ENCODE peak calls at places on chromosomes 13 and 19, in six cellular contexts. One of them, this sample, is unnamed.

GRCh38 chr13:29459818-29460335 is 135.6 kb downstream of the SLC7A1 start:
- DNase-seq in left ventricle myocardium inferior: no peak
- DNase-seq in ELF-1: no peak
- DNase-seq in stimulated activated CD4-positive, alpha-beta T cell treated with anti-CD3 and anti-CD28 coated beads, Interleukin-2, amount 100 ng/mL, for 48 hours: no peak
- DNase-seq in naive thymus-derived CD8-positive, alpha-beta T cell: no peak
- DNase-seq in AG10803: no peak
- DNase-seq in this sample: no peak

GRCh38 chr19:4115050-4115817 is 8.7 kb downstream of the MAP2K2 start:
- DNase-seq in stimulated activated CD4-positive, alpha-beta T cell treated with anti-CD3 and anti-CD28 coated beads, Interleukin-2, amount 100 ng/mL, for 48 hours: peak
- DNase-seq in left ventricle myocardium inferior: peak
- DNase-seq in ELF-1: no peak
- DNase-seq in naive thymus-derived CD8-positive, alpha-beta T cell: peak
- DNase-seq in AG10803: no peak
- DNase-seq in this sample: peak

GRCh38 chr13:102913924-102914628 is 68.2 kb downstream of the ERCC5 start:
- DNase-seq in naive thymus-derived CD8-positive, alpha-beta T cell: no peak
- DNase-seq in AG10803: peak
- DNase-seq in stimulated activated CD4-positive, alpha-beta T cell treated with anti-CD3 and anti-CD28 coated beads, Interleukin-2, amount 100 ng/mL, for 48 hours: no peak
- DNase-seq in left ventricle myocardium inferior: no peak
- DNase-seq in ELF-1: no peak
- DNase-seq in this sample: no peak

GRCh38 chr19:4441994-4442845 is 15.4 kb downstream of the UBXN6 start:
- DNase-seq in left ventricle myocardium inferior: no peak
- DNase-seq in ELF-1: no peak
- DNase-seq in AG10803: no peak
- DNase-seq in stimulated activated CD4-positive, alpha-beta T cell treated with anti-CD3 and anti-CD28 coated beads, Interleukin-2, amount 100 ng/mL, for 48 hours: no peak
- DNase-seq in naive thymus-derived CD8-positive, alpha-beta T cell: no peak
- DNase-seq in this sample: no peak

GRCh38 chr13:100542546-100543156 is 45.9 kb downstream of the GGACT start:
- DNase-seq in AG10803: peak
- DNase-seq in left ventricle myocardium inferior: no peak
- DNase-seq in ELF-1: no peak
- DNase-seq in stimulated activated CD4-positive, alpha-beta T cell treated with anti-CD3 and anti-CD28 coated beads, Interleukin-2, amount 100 ng/mL, for 48 hours: no peak
- DNase-seq in naive thymus-derived CD8-positive, alpha-beta T cell: no peak
- DNase-seq in this sample: no peak

GRCh38 chr13:78192721-78193120 is 274.1 kb upstream of the EDNRB start:
- DNase-seq in AG10803: peak
- DNase-seq in naive thymus-derived CD8-positive, alpha-beta T cell: no peak
- DNase-seq in stimulated activated CD4-positive, alpha-beta T cell treated with anti-CD3 and anti-CD28 coated beads, Interleukin-2, amount 100 ng/mL, for 48 hours: no peak
- DNase-seq in left ventricle myocardium inferior: no peak
- DNase-seq in ELF-1: no peak
- DNase-seq in this sample: no peak

GRCh38 chr19:20558011-20558410 is 7.6 kb downstream of the ZNF737 start:
- DNase-seq in left ventricle myocardium inferior: no peak
- DNase-seq in ELF-1: no peak
- DNase-seq in stimulated activated CD4-positive, alpha-beta T cell treated with anti-CD3 and anti-CD28 coated beads, Interleukin-2, amount 100 ng/mL, for 48 hours: no peak
- DNase-seq in AG10803: no peak
- DNase-seq in naive thymus-derived CD8-positive, alpha-beta T cell: no peak
- DNase-seq in this sample: no peak

GRCh38 chr19:2609389-2610116 is 92.9 kb downstream of the GNG7 start:
- DNase-seq in naive thymus-derived CD8-positive, alpha-beta T cell: no peak
- DNase-seq in left ventricle myocardium inferior: peak
- DNase-seq in AG10803: no peak
- DNase-seq in stimulated activated CD4-positive, alpha-beta T cell treated with anti-CD3 and anti-CD28 coated beads, Interleukin-2, amount 100 ng/mL, for 48 hours: no peak
- DNase-seq in ELF-1: no peak
- DNase-seq in this sample: no peak

GRCh38 chr13:47656651-47657050 is 344.4 kb downstream of the SUCLA2 start:
- DNase-seq in stimulated activated CD4-positive, alpha-beta T cell treated with anti-CD3 and anti-CD28 coated beads, Interleukin-2, amount 100 ng/mL, for 48 hours: no peak
- DNase-seq in naive thymus-derived CD8-positive, alpha-beta T cell: no peak
- DNase-seq in AG10803: no peak
- DNase-seq in ELF-1: no peak
- DNase-seq in left ventricle myocardium inferior: no peak
- DNase-seq in this sample: no peak

GRCh38 chr19:45757696-45758095 is 11.4 kb downstream of the SIX5 start:
- DNase-seq in ELF-1: peak
- DNase-seq in stimulated activated CD4-positive, alpha-beta T cell treated with anti-CD3 and anti-CD28 coated beads, Interleukin-2, amount 100 ng/mL, for 48 hours: no peak
- DNase-seq in naive thymus-derived CD8-positive, alpha-beta T cell: no peak
- DNase-seq in left ventricle myocardium inferior: no peak
- DNase-seq in AG10803: no peak
- DNase-seq in this sample: no peak

GRCh38 chr13:44818428-44818827 is 170.8 kb downstream of the NUFIP1 start:
- DNase-seq in AG10803: no peak
- DNase-seq in stimulated activated CD4-positive, alpha-beta T cell treated with anti-CD3 and anti-CD28 coated beads, Interleukin-2, amount 100 ng/mL, for 48 hours: no peak
- DNase-seq in ELF-1: peak
- DNase-seq in naive thymus-derived CD8-positive, alpha-beta T cell: no peak
- DNase-seq in left ventricle myocardium inferior: no peak
- DNase-seq in this sample: no peak

GRCh38 chr19:15722956-15723355 is 4.9 kb upstream of the OR10H2 start:
- DNase-seq in naive thymus-derived CD8-positive, alpha-beta T cell: no peak
- DNase-seq in AG10803: no peak
- DNase-seq in stimulated activated CD4-positive, alpha-beta T cell treated with anti-CD3 and anti-CD28 coated beads, Interleukin-2, amount 100 ng/mL, for 48 hours: no peak
- DNase-seq in ELF-1: no peak
- DNase-seq in left ventricle myocardium inferior: no peak
- DNase-seq in this sample: no peak

GRCh38 chr19:8028951-8029491 is 23.5 kb upstream of the CCL25 start:
- DNase-seq in naive thymus-derived CD8-positive, alpha-beta T cell: no peak
- DNase-seq in ELF-1: peak
- DNase-seq in AG10803: no peak
- DNase-seq in stimulated activated CD4-positive, alpha-beta T cell treated with anti-CD3 and anti-CD28 coated beads, Interleukin-2, amount 100 ng/mL, for 48 hours: no peak
- DNase-seq in left ventricle myocardium inferior: no peak
- DNase-seq in this sample: no peak

GRCh38 chr13:109785892-109786450 is 412 bp downstream of the IRS2 start:
- DNase-seq in naive thymus-derived CD8-positive, alpha-beta T cell: no peak
- DNase-seq in stimulated activated CD4-positive, alpha-beta T cell treated with anti-CD3 and anti-CD28 coated beads, Interleukin-2, amount 100 ng/mL, for 48 hours: no peak
- DNase-seq in left ventricle myocardium inferior: no peak
- DNase-seq in ELF-1: no peak
- DNase-seq in AG10803: no peak
- DNase-seq in this sample: peak

GRCh38 chr19:55340144-55340783 is 588 bp downstream of the KMT5C start:
- DNase-seq in AG10803: no peak
- DNase-seq in naive thymus-derived CD8-positive, alpha-beta T cell: no peak
- DNase-seq in left ventricle myocardium inferior: no peak
- DNase-seq in ELF-1: peak
- DNase-seq in stimulated activated CD4-positive, alpha-beta T cell treated with anti-CD3 and anti-CD28 coated beads, Interleukin-2, amount 100 ng/mL, for 48 hours: no peak
- DNase-seq in this sample: no peak

GRCh38 chr19:4302238-4302630 is at the start of gene TMIGD2:
- DNase-seq in ELF-1: no peak
- DNase-seq in stimulated activated CD4-positive, alpha-beta T cell treated with anti-CD3 and anti-CD28 coated beads, Interleukin-2, amount 100 ng/mL, for 48 hours: no peak
- DNase-seq in AG10803: no peak
- DNase-seq in left ventricle myocardium inferior: no peak
- DNase-seq in naive thymus-derived CD8-positive, alpha-beta T cell: no peak
- DNase-seq in this sample: no peak

This sample was measured in central memory CD4-positive, alpha-beta T cell.